ENCODE peak calls at places on chromosomes 12 and 14, in six cellular contexts. A is HFFc6, T is fibroblast of pulmonary artery, I is GM12865, H is RWPE1, P is aorta. L is an unnamed sample.

GRCh38 chr14:100661340-100661712 is 65.4 kb upstream of the DLK1 start:
- DNase-seq in A (no peak), T (no peak), I (no peak), H (no peak), P (no peak), L (no peak)

GRCh38 chr12:57135939-57136338 is 7.7 kb downstream of the LRP1 start:
- DNase-seq in A (no peak), T (peak), I (no peak), H (no peak), P (peak), L (no peak)

GRCh38 chr14:102088012-102088792 is 1.4 kb upstream of the HSP90AA1 start:
- DNase-seq in A (no peak), T (peak), I (peak), H (no peak), P (peak), L (peak)

GRCh38 chr12:13387074-13387473 is 190.5 kb downstream of the EMP1 start:
- DNase-seq in A (no peak), T (no peak), I (no peak), H (no peak), P (no peak), L (no peak)

GRCh38 chr12:67698711-67699603 is 50.4 kb downstream of the DYRK2 start:
- DNase-seq in A (peak), T (peak), I (peak), H (peak), P (no peak), L (no peak)

GRCh38 chr12:114777052-114777451 is 93.1 kb upstream of the TBX3 start:
- DNase-seq in A (peak), T (peak), I (no peak), H (peak), P (no peak), L (no peak)

GRCh38 chr14:67999693-68000384 is 180.3 kb downstream of the RAD51B start:
- DNase-seq in A (peak), T (peak), I (no peak), H (peak), P (no peak), L (peak)

GRCh38 chr14:21525571-21525970 is 575 bp downstream of the SALL2 start:
- DNase-seq in A (no peak), T (no peak), I (no peak), H (no peak), P (no peak), L (no peak)

GRCh38 chr14:75577090-75577489 is 1.3 kb upstream of the FLVCR2 start:
- DNase-seq in A (no peak), T (no peak), I (peak), H (no peak), P (no peak), L (no peak)

GRCh38 chr14:51453869-51454268 is 197.8 kb upstream of the FRMD6 start:
- DNase-seq in A (no peak), T (no peak), I (no peak), H (peak), P (no peak), L (no peak)

GRCh38 chr14:104343294-104343625 is 204.9 kb downstream of the KIF26A start:
- DNase-seq in A (no peak), T (no peak), I (no peak), H (no peak), P (no peak), L (no peak)

GRCh38 chr12:54032220-54032619 is 630 bp upstream of the HOXC5 start:
- DNase-seq in A (no peak), T (no peak), I (no peak), H (no peak), P (no peak), L (no peak)

GRCh38 chr12:48966177-48966890 is 5.2 kb downstream of the WNT10B start:
- DNase-seq in A (no peak), T (no peak), I (no peak), H (no peak), P (no peak), L (no peak)

GRCh38 chr12:75666126-75666979 is 154.9 kb upstream of the KRR1 start:
- DNase-seq in A (peak), T (peak), I (no peak), H (no peak), P (no peak), L (no peak)

GRCh38 chr14:31297701-31298344 is 90.2 kb upstream of the HECTD1 start:
- DNase-seq in A (peak), T (peak), I (peak), H (peak), P (no peak), L (no peak)

GRCh38 chr14:101367421-101368261 is 193.7 kb upstream of the DIO3 start:
- DNase-seq in A (no peak), T (no peak), I (no peak), H (no peak), P (peak), L (no peak)

GRCh38 chr14:38279556-38279955 is 23.7 kb upstream of the CLEC14A start:
- DNase-seq in A (no peak), T (no peak), I (no peak), H (no peak), P (no peak), L (no peak)

GRCh38 chr14:104749958-104750529 is 2.9 kb upstream of the SIVA1 start:
- DNase-seq in A (peak), T (no peak), I (no peak), H (no peak), P (no peak), L (no peak)

GRCh38 chr12:111105294-111105693 is 184.9 kb upstream of the MYL2 start:
- DNase-seq in A (no peak), T (peak), I (no peak), H (no peak), P (no peak), L (no peak)

L was measured in endothelial cell of umbilical vein.